ENCODE peak calls at places on chromosomes 12 and 14, in nine cellular contexts. One of them, this sample, is unnamed.

GRCh38 chr14:89641495-89642162 is 224.6 kb upstream of the FOXN3 start:
- DNase-seq in activated naive CD8-positive, alpha-beta T cell treated with anti-CD3 and anti-CD28 coated beads, Interleukin-2, amount 10 ng/mL, durations not matched to agents 7 days and 5 days: no peak
- DNase-seq in neural progenitor cell: no peak
- DNase-seq in activated T-cell treated with anti-CD3 and anti-CD28 coated beads for 24 hours: no peak
- DNase-seq in nucleus accumbens: no peak
- DNase-seq in naive B cell: no peak
- DNase-seq in GM20000: peak; percentile 62
- DNase-seq in LNCaP clone FGC: no peak
- DNase-seq in substantia nigra: no peak
- DNase-seq in this sample: no peak

GRCh38 chr14:57714487-57714899 is 151.4 kb downstream of the SLC35F4 start:
- DNase-seq in neural progenitor cell: peak; percentile 60
- DNase-seq in substantia nigra: no peak
- DNase-seq in nucleus accumbens: no peak
- DNase-seq in activated naive CD8-positive, alpha-beta T cell treated with anti-CD3 and anti-CD28 coated beads, Interleukin-2, amount 10 ng/mL, durations not matched to agents 7 days and 5 days: no peak
- DNase-seq in naive B cell: no peak
- DNase-seq in activated T-cell treated with anti-CD3 and anti-CD28 coated beads for 24 hours: no peak
- DNase-seq in LNCaP clone FGC: peak; percentile 61
- DNase-seq in GM20000: no peak
- DNase-seq in this sample: no peak

GRCh38 chr14:46344327-46344937 is 307.1 kb downstream of the RPL10L start:
- DNase-seq in nucleus accumbens: no peak
- DNase-seq in activated naive CD8-positive, alpha-beta T cell treated with anti-CD3 and anti-CD28 coated beads, Interleukin-2, amount 10 ng/mL, durations not matched to agents 7 days and 5 days: no peak
- DNase-seq in neural progenitor cell: peak; percentile 66
- DNase-seq in LNCaP clone FGC: peak; percentile 15
- DNase-seq in naive B cell: no peak
- DNase-seq in substantia nigra: no peak
- DNase-seq in activated T-cell treated with anti-CD3 and anti-CD28 coated beads for 24 hours: no peak
- DNase-seq in GM20000: peak; percentile 5
- DNase-seq in this sample: peak; percentile 34

GRCh38 chr12:92574046-92574783 is 128.6 kb upstream of the PLEKHG7 start:
- DNase-seq in nucleus accumbens: no peak
- DNase-seq in LNCaP clone FGC: peak; percentile 22
- DNase-seq in activated T-cell treated with anti-CD3 and anti-CD28 coated beads for 24 hours: no peak
- DNase-seq in GM20000: no peak
- DNase-seq in substantia nigra: no peak
- DNase-seq in activated naive CD8-positive, alpha-beta T cell treated with anti-CD3 and anti-CD28 coated beads, Interleukin-2, amount 10 ng/mL, durations not matched to agents 7 days and 5 days: no peak
- DNase-seq in naive B cell: no peak
- DNase-seq in neural progenitor cell: peak; percentile 24
- DNase-seq in this sample: peak; percentile 41

GRCh38 chr12:55982319-55982936 is 8.6 kb downstream of the RAB5B start:
- DNase-seq in activated T-cell treated with anti-CD3 and anti-CD28 coated beads for 24 hours: no peak
- DNase-seq in activated naive CD8-positive, alpha-beta T cell treated with anti-CD3 and anti-CD28 coated beads, Interleukin-2, amount 10 ng/mL, durations not matched to agents 7 days and 5 days: no peak
- DNase-seq in GM20000: peak; percentile 68
- DNase-seq in nucleus accumbens: no peak
- DNase-seq in naive B cell: no peak
- DNase-seq in substantia nigra: no peak
- DNase-seq in LNCaP clone FGC: no peak
- DNase-seq in neural progenitor cell: no peak
- DNase-seq in this sample: peak; percentile 52

GRCh38 chr14:37274652-37275051 is 76.9 kb downstream of the MIPOL1 start:
- DNase-seq in nucleus accumbens: no peak
- DNase-seq in naive B cell: no peak
- DNase-seq in activated T-cell treated with anti-CD3 and anti-CD28 coated beads for 24 hours: no peak
- DNase-seq in GM20000: no peak
- DNase-seq in neural progenitor cell: no peak
- DNase-seq in substantia nigra: no peak
- DNase-seq in LNCaP clone FGC: no peak
- DNase-seq in activated naive CD8-positive, alpha-beta T cell treated with anti-CD3 and anti-CD28 coated beads, Interleukin-2, amount 10 ng/mL, durations not matched to agents 7 days and 5 days: no peak
- DNase-seq in this sample: no peak

GRCh38 chr14:20630340-20631022 is 11.0 kb downstream of the OR6S1 start:
- DNase-seq in GM20000: peak; percentile 28
- DNase-seq in naive B cell: peak; percentile 28
- DNase-seq in nucleus accumbens: no peak
- DNase-seq in activated T-cell treated with anti-CD3 and anti-CD28 coated beads for 24 hours: peak; percentile 54
- DNase-seq in neural progenitor cell: peak; percentile 60
- DNase-seq in activated naive CD8-positive, alpha-beta T cell treated with anti-CD3 and anti-CD28 coated beads, Interleukin-2, amount 10 ng/mL, durations not matched to agents 7 days and 5 days: no peak
- DNase-seq in substantia nigra: no peak
- DNase-seq in LNCaP clone FGC: no peak
- DNase-seq in this sample: peak; percentile 58

GRCh38 chr14:99267871-99268775 is 3.9 kb downstream of the BCL11B start:
- DNase-seq in nucleus accumbens: no peak
- DNase-seq in LNCaP clone FGC: no peak
- DNase-seq in naive B cell: no peak
- DNase-seq in activated naive CD8-positive, alpha-beta T cell treated with anti-CD3 and anti-CD28 coated beads, Interleukin-2, amount 10 ng/mL, durations not matched to agents 7 days and 5 days: peak; percentile 50
- DNase-seq in neural progenitor cell: no peak
- DNase-seq in GM20000: no peak
- DNase-seq in activated T-cell treated with anti-CD3 and anti-CD28 coated beads for 24 hours: no peak
- DNase-seq in substantia nigra: no peak
- DNase-seq in this sample: no peak

GRCh38 chr12:65308601-65309071 is 30.2 kb downstream of the MSRB3 start:
- DNase-seq in substantia nigra: no peak
- DNase-seq in nucleus accumbens: no peak
- DNase-seq in neural progenitor cell: no peak
- DNase-seq in LNCaP clone FGC: no peak
- DNase-seq in activated naive CD8-positive, alpha-beta T cell treated with anti-CD3 and anti-CD28 coated beads, Interleukin-2, amount 10 ng/mL, durations not matched to agents 7 days and 5 days: no peak
- DNase-seq in activated T-cell treated with anti-CD3 and anti-CD28 coated beads for 24 hours: no peak
- DNase-seq in naive B cell: no peak
- DNase-seq in GM20000: no peak
- DNase-seq in this sample: no peak

GRCh38 chr12:18546399-18546798 is 191.4 kb downstream of the PLCZ1 start:
- DNase-seq in LNCaP clone FGC: no peak
- DNase-seq in neural progenitor cell: no peak
- DNase-seq in naive B cell: no peak
- DNase-seq in substantia nigra: no peak
- DNase-seq in nucleus accumbens: no peak
- DNase-seq in GM20000: no peak
- DNase-seq in activated T-cell treated with anti-CD3 and anti-CD28 coated beads for 24 hours: no peak
- DNase-seq in activated naive CD8-positive, alpha-beta T cell treated with anti-CD3 and anti-CD28 coated beads, Interleukin-2, amount 10 ng/mL, durations not matched to agents 7 days and 5 days: no peak
- DNase-seq in this sample: no peak